ENCODE peak calls at places on chromosomes 4 and X, in eight cellular contexts. One of them, this sample, is unnamed.

GRCh38 chr4:103996637-103997036 is 276.9 kb upstream of the TACR3 start:
- DNase-seq in H1: no peak
- DNase-seq in HepG2: peak
- DNase-seq in GM12878: no peak
- DNase-seq in HCT116: peak
- DNase-seq in A549: peak
- DNase-seq in IMR-90: no peak
- DNase-seq in K562: no peak
- DNase-seq in this sample: no peak

GRCh38 chrX:23434356-23434884 is 99.8 kb downstream of the PTCHD1 start:
- DNase-seq in H1: no peak
- DNase-seq in HCT116: no peak
- DNase-seq in IMR-90: peak
- DNase-seq in A549: no peak
- DNase-seq in K562: no peak
- DNase-seq in GM12878: no peak
- DNase-seq in HepG2: no peak
- DNase-seq in this sample: no peak

GRCh38 chrX:101210630-101211029 is 9.0 kb upstream of the DRP2 start:
- DNase-seq in HCT116: no peak
- DNase-seq in GM12878: no peak
- DNase-seq in IMR-90: no peak
- DNase-seq in K562: no peak
- DNase-seq in HepG2: no peak
- DNase-seq in A549: no peak
- DNase-seq in H1: no peak
- DNase-seq in this sample: no peak

GRCh38 chrX:22063284-22063683 is 31.2 kb downstream of the PHEX start:
- DNase-seq in GM12878: peak
- DNase-seq in HCT116: no peak
- DNase-seq in A549: no peak
- DNase-seq in K562: no peak
- DNase-seq in IMR-90: no peak
- DNase-seq in H1: no peak
- DNase-seq in HepG2: no peak
- DNase-seq in this sample: no peak

GRCh38 chr4:74005528-74005927 is 7.1 kb upstream of the CXCL5 start:
- DNase-seq in GM12878: no peak
- DNase-seq in K562: no peak
- DNase-seq in HCT116: no peak
- DNase-seq in IMR-90: no peak
- DNase-seq in H1: no peak
- DNase-seq in HepG2: peak
- DNase-seq in A549: no peak
- DNase-seq in this sample: no peak

GRCh38 chr4:80540785-80541469 is 205.4 kb downstream of the CFAP299 start:
- DNase-seq in GM12878: peak
- DNase-seq in H1: no peak
- DNase-seq in A549: no peak
- DNase-seq in HCT116: no peak
- DNase-seq in K562: no peak
- DNase-seq in IMR-90: peak
- DNase-seq in HepG2: no peak
- DNase-seq in this sample: no peak

GRCh38 chr4:105162123-105162796 is 15.6 kb downstream of the TET2 start:
- DNase-seq in IMR-90: no peak
- DNase-seq in HCT116: no peak
- DNase-seq in GM12878: no peak
- DNase-seq in H1: no peak
- DNase-seq in A549: no peak
- DNase-seq in HepG2: no peak
- DNase-seq in K562: peak
- DNase-seq in this sample: peak

GRCh38 chr4:68907230-68907629 is 44.4 kb downstream of the UGT2A3 start:
- DNase-seq in H1: no peak
- DNase-seq in GM12878: no peak
- DNase-seq in HCT116: no peak
- DNase-seq in A549: no peak
- DNase-seq in K562: no peak
- DNase-seq in HepG2: no peak
- DNase-seq in IMR-90: no peak
- DNase-seq in this sample: no peak

GRCh38 chr4:1347410-1347864 is 429 bp downstream of the UVSSA start:
- DNase-seq in IMR-90: peak
- DNase-seq in A549: peak
- DNase-seq in H1: peak
- DNase-seq in HCT116: no peak
- DNase-seq in K562: no peak
- DNase-seq in GM12878: no peak
- DNase-seq in HepG2: peak
- DNase-seq in this sample: peak

GRCh38 chrX:119693032-119693995 is at the start of gene SEPTIN6:
- DNase-seq in A549: peak
- DNase-seq in K562: peak
- DNase-seq in GM12878: no peak
- DNase-seq in IMR-90: peak
- DNase-seq in HCT116: peak
- DNase-seq in HepG2: peak
- DNase-seq in H1: peak
- DNase-seq in this sample: peak

GRCh38 chr4:169064281-169064680 is 54.2 kb upstream of the CBR4 start:
- DNase-seq in A549: no peak
- DNase-seq in IMR-90: no peak
- DNase-seq in HepG2: no peak
- DNase-seq in HCT116: no peak
- DNase-seq in H1: no peak
- DNase-seq in GM12878: no peak
- DNase-seq in K562: no peak
- DNase-seq in this sample: no peak

GRCh38 chr4:1616574-1616964 is 67.5 kb downstream of the FAM53A start:
- DNase-seq in HCT116: no peak
- DNase-seq in HepG2: no peak
- DNase-seq in A549: no peak
- DNase-seq in K562: no peak
- DNase-seq in IMR-90: no peak
- DNase-seq in H1: no peak
- DNase-seq in GM12878: no peak
- DNase-seq in this sample: no peak

GRCh38 chr4:2226261-2226660 is 15.7 kb downstream of the HAUS3 start:
- DNase-seq in HCT116: no peak
- DNase-seq in IMR-90: no peak
- DNase-seq in GM12878: no peak
- DNase-seq in A549: no peak
- DNase-seq in HepG2: no peak
- DNase-seq in H1: no peak
- DNase-seq in K562: no peak
- DNase-seq in this sample: no peak

GRCh38 chr4:120007171-120007894 is 59.3 kb downstream of the MAD2L1 start:
- DNase-seq in GM12878: no peak
- DNase-seq in A549: no peak
- DNase-seq in HCT116: no peak
- DNase-seq in H1: no peak
- DNase-seq in K562: no peak
- DNase-seq in IMR-90: peak
- DNase-seq in HepG2: no peak
- DNase-seq in this sample: no peak

GRCh38 chrX:150763810-150764209 is 70.6 kb downstream of the MTMR1 start:
- DNase-seq in A549: no peak
- DNase-seq in IMR-90: no peak
- DNase-seq in GM12878: no peak
- DNase-seq in H1: no peak
- DNase-seq in HCT116: no peak
- DNase-seq in K562: no peak
- DNase-seq in HepG2: no peak
- DNase-seq in this sample: no peak

GRCh38 chr4:170388255-170388654 is 298.5 kb upstream of the AADAT start:
- DNase-seq in HCT116: no peak
- DNase-seq in A549: no peak
- DNase-seq in HepG2: no peak
- DNase-seq in IMR-90: peak
- DNase-seq in H1: no peak
- DNase-seq in GM12878: no peak
- DNase-seq in K562: no peak
- DNase-seq in this sample: no peak

DNA sequence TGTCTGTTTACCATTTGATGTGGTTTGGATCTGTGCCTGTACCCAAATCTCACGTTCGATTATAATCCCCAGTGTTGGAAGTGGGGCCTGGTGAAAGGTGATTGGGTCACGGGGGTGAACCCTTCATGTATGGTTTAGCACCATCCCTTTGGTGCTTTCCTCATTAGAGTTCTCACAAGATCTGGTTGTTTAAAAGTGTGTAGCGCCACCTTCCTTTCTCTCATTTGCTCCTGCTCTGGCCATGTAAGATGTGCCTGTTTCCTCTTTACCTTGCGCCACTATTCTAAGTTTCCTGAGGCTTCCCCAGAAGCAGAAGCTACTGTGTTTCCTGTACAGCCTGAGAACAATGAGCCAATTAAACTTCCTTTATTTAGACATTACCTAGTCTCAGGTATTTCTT is 610.7 kb upstream of the ADGRL3 start:
- DNase-seq in HCT116: no peak
- DNase-seq in IMR-90: no peak
- DNase-seq in HepG2: no peak
- DNase-seq in H1: no peak
- DNase-seq in A549: no peak
- DNase-seq in GM12878: no peak
- DNase-seq in K562: no peak
- DNase-seq in this sample: no peak
- TF ChIP-seq RAD21 in HCT116: no peak
- TF ChIP-seq RAD21 in IMR-90: no peak
- TF ChIP-seq RAD21 in HepG2: no peak
- TF ChIP-seq RAD21 in H1: peak
- TF ChIP-seq RAD21 in A549: no peak
- TF ChIP-seq RAD21 in GM12878: no peak
- TF ChIP-seq RAD21 in K562: no peak
- TF ChIP-seq RAD21 in this sample: no peak

DNA sequence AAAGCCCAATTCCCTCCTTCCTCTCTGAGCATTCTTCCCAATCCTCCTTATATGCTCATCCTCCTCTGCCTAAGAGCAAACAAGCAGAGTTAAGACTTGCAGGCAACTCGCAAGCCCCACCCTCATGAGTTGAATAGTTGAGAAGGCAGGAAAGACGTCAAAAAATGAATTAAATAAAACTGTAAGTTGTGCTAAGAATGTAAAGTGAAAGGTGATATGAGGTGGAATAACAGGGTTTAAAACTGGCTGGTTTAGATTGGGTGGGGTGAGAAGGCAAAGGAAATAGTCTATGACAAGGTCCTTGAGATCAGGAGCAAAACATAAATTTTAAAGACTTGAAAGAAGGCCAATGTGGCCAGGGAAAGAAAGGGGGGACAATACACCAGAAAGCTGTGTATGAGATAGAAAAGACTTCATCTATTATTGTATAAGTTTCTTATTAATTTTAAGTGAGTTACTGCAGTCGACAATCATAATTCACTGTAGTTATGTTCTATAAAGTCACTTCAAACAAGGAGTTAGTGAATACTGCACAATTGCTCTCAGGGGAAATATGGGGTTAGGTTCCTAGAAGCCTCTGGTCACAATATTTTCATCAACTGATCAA is 124.9 kb downstream of the RELL1 start:
- DNase-seq in A549: no peak
- DNase-seq in K562: no peak
- DNase-seq in H1: no peak
- DNase-seq in HCT116: no peak
- DNase-seq in HepG2: no peak
- DNase-seq in IMR-90: no peak
- DNase-seq in GM12878: no peak
- DNase-seq in this sample: no peak
- TF ChIP-seq CTCF in A549: no peak
- TF ChIP-seq CTCF in K562: no peak
- TF ChIP-seq CTCF in H1: no peak
- TF ChIP-seq CTCF in HCT116: no peak
- TF ChIP-seq CTCF in HepG2: no peak
- TF ChIP-seq CTCF in IMR-90: no peak
- TF ChIP-seq CTCF in GM12878: no peak
- TF ChIP-seq CTCF in this sample: no peak

DNA sequence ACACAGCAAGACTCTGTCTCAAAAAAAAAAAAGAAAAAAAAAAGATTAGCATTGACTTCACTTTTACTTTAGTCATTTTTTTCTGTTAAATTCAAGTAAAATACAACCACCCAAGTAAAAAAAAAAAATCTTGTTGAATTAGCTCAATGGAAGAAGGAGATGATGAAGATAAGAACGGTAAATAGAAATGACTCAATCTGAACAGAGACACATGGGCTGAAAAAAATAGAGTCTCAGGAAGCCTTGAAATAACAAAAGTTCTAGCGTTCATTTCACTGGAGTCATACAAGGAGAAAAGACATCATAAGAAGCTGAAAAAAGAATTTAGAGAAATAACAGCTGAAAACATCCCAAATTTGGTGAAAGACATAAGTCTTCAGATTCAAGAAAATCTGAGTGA is 75.5 kb downstream of the CASP3 start:
- DNase-seq in H1: no peak
- DNase-seq in HCT116: no peak
- DNase-seq in GM12878: no peak
- DNase-seq in HepG2: no peak
- DNase-seq in A549: no peak
- DNase-seq in IMR-90: no peak
- DNase-seq in K562: no peak
- DNase-seq in this sample: no peak
- TF ChIP-seq RAD21 in H1: no peak
- TF ChIP-seq RAD21 in HCT116: no peak
- TF ChIP-seq RAD21 in GM12878: no peak
- TF ChIP-seq RAD21 in HepG2: no peak
- TF ChIP-seq RAD21 in A549: no peak
- TF ChIP-seq RAD21 in IMR-90: no peak
- TF ChIP-seq RAD21 in K562: no peak
- TF ChIP-seq RAD21 in this sample: no peak

GRCh38 chr4:54842226-54843055 is 184.7 kb downstream of the KIT start:
- DNase-seq in H1: no peak
- DNase-seq in K562: no peak
- DNase-seq in IMR-90: no peak
- DNase-seq in HepG2: no peak
- DNase-seq in A549: no peak
- DNase-seq in HCT116: no peak
- DNase-seq in GM12878: no peak
- DNase-seq in this sample: no peak

GRCh38 chr4:54838301-54838700 is 180.5 kb downstream of the KIT start:
- DNase-seq in GM12878: no peak
- DNase-seq in IMR-90: no peak
- DNase-seq in A549: no peak
- DNase-seq in H1: no peak
- DNase-seq in K562: no peak
- DNase-seq in HepG2: no peak
- DNase-seq in HCT116: no peak
- DNase-seq in this sample: no peak

GRCh38 chr4:54840992-54841768 is 183.4 kb downstream of the KIT start:
- DNase-seq in A549: no peak
- DNase-seq in K562: no peak
- DNase-seq in GM12878: no peak
- DNase-seq in IMR-90: peak
- DNase-seq in H1: no peak
- DNase-seq in HepG2: no peak
- DNase-seq in HCT116: no peak
- DNase-seq in this sample: peak

GRCh38 chr4:54843106-54843505 is 185.3 kb downstream of the KIT start:
- DNase-seq in IMR-90: no peak
- DNase-seq in HCT116: no peak
- DNase-seq in H1: no peak
- DNase-seq in HepG2: no peak
- DNase-seq in GM12878: no peak
- DNase-seq in K562: no peak
- DNase-seq in A549: no peak
- DNase-seq in this sample: no peak

GRCh38 chr4:54840430-54840829 is 182.7 kb downstream of the KIT start:
- DNase-seq in K562: no peak
- DNase-seq in HepG2: no peak
- DNase-seq in H1: no peak
- DNase-seq in IMR-90: no peak
- DNase-seq in GM12878: no peak
- DNase-seq in HCT116: no peak
- DNase-seq in A549: no peak
- DNase-seq in this sample: no peak
- TF ChIP-seq CTCF in K562: no peak
- TF ChIP-seq CTCF in HepG2: no peak
- TF ChIP-seq CTCF in H1: no peak
- TF ChIP-seq CTCF in IMR-90: no peak
- TF ChIP-seq CTCF in GM12878: peak
- TF ChIP-seq CTCF in HCT116: no peak
- TF ChIP-seq CTCF in A549: no peak
- TF ChIP-seq CTCF in this sample: no peak